ENCODE peak calls at places on chromosome 20, in five cellular contexts. C is CD8-positive, alpha-beta T cell; G is ascending aorta; H is tibial artery; E is DND-41. R is an unnamed sample.

GRCh38 chr20:3494218-3494617 is 23.4 kb downstream of the ATRN start:
- DNase-seq in H (no peak), G (no peak), E (no peak), C (no peak), R (peak; percentile 48)

GRCh38 chr20:49447946-49448809 is 34.3 kb downstream of the KCNB1 start:
- DNase-seq in G (peak; percentile 67), H (peak; percentile 67), C (no peak), E (no peak), R (no peak)

GRCh38 chr20:31849306-31849930 is 4.0 kb upstream of the FOXS1 start:
- DNase-seq in G (no peak), H (no peak), E (no peak), C (no peak), R (no peak)

GRCh38 chr20:63878855-63879254 is 13.8 kb downstream of the TPD52L2 start:
- DNase-seq in C (no peak), G (no peak), E (no peak), H (no peak), R (no peak)

GRCh38 chr20:13261460-13262301 is 40.6 kb downstream of the ISM1 start:
- DNase-seq in G (no peak), E (peak; percentile 69), C (peak; percentile 69), H (peak; percentile 45), R (peak; percentile 78)

GRCh38 chr20:32365560-32365959 is 7.4 kb downstream of the ASXL1 start:
- DNase-seq in E (no peak), C (no peak), G (no peak), H (no peak), R (no peak)

GRCh38 chr20:21047981-21048380 is 58.2 kb downstream of the LINC00237 start:
- DNase-seq in H (no peak), C (no peak), G (no peak), E (no peak), R (no peak)

GRCh38 chr20:64156136-64156885 is 7.9 kb upstream of the MYT1 start:
- DNase-seq in H (no peak), C (no peak), G (no peak), E (no peak), R (no peak)

GRCh38 chr20:49668181-49668877 is 45.3 kb downstream of the B4GALT5 start:
- DNase-seq in G (peak; percentile 72), C (peak; percentile 69), H (no peak), E (no peak), R (peak; percentile 56)

GRCh38 chr20:54188132-54188835 is 14.5 kb upstream of the CYP24A1 start:
- DNase-seq in E (no peak), C (no peak), H (no peak), G (no peak), R (no peak)

GRCh38 chr20:32112862-32113261 is 3.3 kb downstream of the TM9SF4 start:
- DNase-seq in E (no peak), H (peak; percentile 59), C (no peak), G (peak; percentile 69), R (no peak)

GRCh38 chr20:32880635-32881034 is 21.9 kb downstream of the EFCAB8 start:
- DNase-seq in H (no peak), G (no peak), C (no peak), E (no peak), R (no peak)

GRCh38 chr20:41172296-41173140 is 35.2 kb downstream of the PLCG1 start:
- DNase-seq in C (peak; percentile 5), H (peak; percentile 42), G (peak; percentile 69), E (no peak), R (no peak)

GRCh38 chr20:43006651-43007375 is 182.9 kb downstream of the PTPRT start:
- DNase-seq in H (no peak), G (no peak), C (no peak), E (no peak), R (peak; percentile 75)

GRCh38 chr20:39271205-39271604 is 309.1 kb downstream of the DHX35 start:
- DNase-seq in E (no peak), G (no peak), C (no peak), H (no peak), R (no peak)

GRCh38 chr20:43849496-43850197 is 65.0 kb upstream of the TOX2 start:
- DNase-seq in H (no peak), G (no peak), C (no peak), E (no peak), R (no peak)

GRCh38 chr20:5104479-5104878 is 15.3 kb downstream of the PCNA start:
- DNase-seq in C (no peak), G (no peak), H (no peak), E (no peak), R (no peak)

GRCh38 chr20:723756-724155 is 44.5 kb downstream of the SLC52A3 start:
- DNase-seq in C (no peak), G (no peak), E (no peak), H (no peak), R (no peak)

GRCh38 chr20:41507851-41508250 is 110.3 kb downstream of the CHD6 start:
- DNase-seq in C (no peak), G (no peak), E (no peak), H (no peak), R (no peak)

GRCh38 chr20:20637998-20638397 is 74.4 kb downstream of the RALGAPA2 start:
- DNase-seq in G (no peak), C (no peak), H (no peak), E (no peak), R (no peak)

GRCh38 chr20:31706607-31707257 is 15.9 kb downstream of the BCL2L1 start:
- DNase-seq in E (no peak), C (no peak), G (no peak), H (no peak), R (no peak)

GRCh38 chr20:43824699-43825402 is 89.8 kb upstream of the TOX2 start:
- DNase-seq in C (no peak), G (no peak), E (no peak), H (no peak), R (no peak)

GRCh38 chr20:52746768-52747167 is 225.4 kb upstream of the TSHZ2 start:
- DNase-seq in H (no peak), G (no peak), E (no peak), C (no peak), R (no peak)

GRCh38 chr20:12207875-12208274 is 290.2 kb downstream of the BTBD3 start:
- DNase-seq in E (peak; percentile 34), C (no peak), H (no peak), G (no peak), R (peak; percentile 57)

DNA sequence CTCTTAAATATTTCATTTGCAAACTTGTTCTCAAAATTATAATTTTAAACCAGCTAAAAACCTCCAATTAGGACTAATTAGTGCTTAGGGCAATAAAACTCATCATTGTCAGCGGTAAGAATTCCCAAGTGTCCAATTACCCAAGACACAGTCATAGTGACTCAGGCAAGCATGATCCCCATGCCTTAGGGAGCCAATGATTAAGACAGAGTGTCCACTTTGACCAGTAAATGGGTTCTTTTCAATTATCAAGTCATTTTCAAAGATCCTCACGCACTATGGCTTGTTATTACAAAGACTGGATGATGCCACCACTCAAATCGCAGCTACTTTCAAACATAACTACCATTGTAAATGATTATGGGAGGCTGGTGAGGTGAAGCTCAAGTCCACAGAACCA is 114.0 kb downstream of the BFSP1 start:
- DNase-seq in C (no peak), H (no peak), G (no peak), E (no peak), R (no peak)
- H3K4me1 ChIP-seq in C (no peaks in the 10 kb centered on the region), H (no peaks in the 10 kb centered on the region), G (no peaks in the 10 kb centered on the region), E (no peaks in the 10 kb centered on the region), R (no peaks in the 10 kb centered on the region)

DNA sequence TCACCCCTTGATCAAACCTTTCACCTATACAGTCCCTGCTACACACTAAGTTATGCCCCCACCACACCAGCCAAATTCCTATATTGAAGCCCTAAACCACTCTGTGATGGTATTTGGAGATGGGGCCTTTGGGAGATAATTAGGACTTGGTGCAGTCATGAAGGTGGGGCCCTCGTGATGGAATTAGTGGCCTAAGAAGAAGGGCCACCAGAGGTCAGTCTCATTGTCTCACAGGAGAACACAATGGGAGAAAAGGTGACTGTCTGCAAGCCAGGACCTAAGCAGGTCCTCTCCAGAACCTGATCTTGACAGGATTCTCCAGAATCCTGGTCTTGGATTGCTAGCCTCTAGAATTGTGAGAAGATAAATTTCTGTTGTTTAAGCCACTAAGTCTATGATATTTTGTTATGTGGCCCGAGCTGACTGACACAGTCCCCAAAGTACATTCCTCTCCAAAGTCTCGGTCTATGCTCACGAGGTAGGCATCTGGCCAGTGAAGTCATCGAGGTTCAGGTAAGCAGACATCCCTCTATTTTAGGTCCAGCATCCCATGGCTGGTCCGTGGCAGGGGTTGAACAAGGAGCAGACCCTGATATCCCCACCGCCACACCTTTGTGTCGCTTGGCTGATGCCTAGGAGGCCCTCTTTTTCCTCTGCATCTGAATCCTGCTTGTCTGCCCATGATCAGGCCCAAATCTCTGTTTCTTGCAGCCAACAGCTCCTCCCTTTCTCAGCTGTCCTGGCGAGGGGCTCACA is 138.9 kb downstream of the NFATC2 start:
- DNase-seq in C (no peak), H (no peak), E (no peak), G (no peak), R (no peak)
- H3K4me1 ChIP-seq in C (peaks cover 64% of the 10 kb centered on the region), H (no peaks in the 10 kb centered on the region), E (no peaks in the 10 kb centered on the region), G (no peaks in the 10 kb centered on the region), R (peaks cover 22% of the 10 kb centered on the region)

GRCh38 chr20:56689318-56689717 is 60.2 kb downstream of the TFAP2C start:
- DNase-seq in H (no peak), C (no peak), G (no peak), E (no peak), R (peak; percentile 29)

GRCh38 chr20:56687061-56687460 is 58.0 kb downstream of the TFAP2C start:
- DNase-seq in C (no peak), E (no peak), H (no peak), G (no peak), R (no peak)

GRCh38 chr20:56689852-56690485 is 60.9 kb downstream of the TFAP2C start:
- DNase-seq in E (no peak), G (no peak), C (no peak), H (no peak), R (no peak)

GRCh38 chr20:56685879-56686278 is 56.8 kb downstream of the TFAP2C start:
- DNase-seq in E (no peak), C (no peak), G (no peak), H (no peak), R (no peak)

GRCh38 chr20:56688106-56688505 is 59.0 kb downstream of the TFAP2C start:
- DNase-seq in H (no peak), E (no peak), C (no peak), G (no peak), R (no peak)
- H3K4me1 ChIP-seq in H (no peaks in the 10 kb centered on the region), E (no peaks in the 10 kb centered on the region), C (no peaks in the 10 kb centered on the region), G (no peaks in the 10 kb centered on the region), R (peaks cover 4% of the 10 kb centered on the region)

DNA sequence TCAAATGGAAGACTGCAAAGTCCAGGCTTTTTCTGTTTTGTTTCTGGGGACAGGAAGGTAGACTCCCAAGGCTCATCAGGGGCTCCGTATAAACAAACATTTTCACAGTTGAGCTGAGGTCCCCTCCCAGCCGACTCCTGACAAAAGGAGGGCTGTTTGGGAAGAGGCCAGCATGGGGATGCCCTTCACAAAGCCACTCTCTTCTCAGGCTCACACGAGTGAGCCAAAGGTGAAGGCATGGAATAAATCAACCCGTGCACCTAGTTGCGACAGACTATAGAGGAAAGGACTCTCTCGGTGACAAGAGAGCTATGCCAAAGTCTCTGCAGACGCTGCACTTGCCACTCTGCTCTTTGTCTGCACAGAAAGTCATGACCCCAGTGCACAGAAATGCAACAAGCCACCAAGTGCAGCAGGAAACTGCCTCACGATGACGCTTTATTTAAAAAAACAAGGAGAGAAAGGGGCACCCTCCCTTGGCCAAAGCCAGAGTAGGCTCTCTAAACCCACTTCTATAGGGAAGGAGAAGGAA is 21.1 kb downstream of the JAG1 start:
- DNase-seq in C (no peak), E (no peak), H (peak; percentile 36), G (no peak), R (no peak)
- H3K4me1 ChIP-seq in C (no peaks in the 10 kb centered on the region), E (peaks cover 3% of the 10 kb centered on the region), H (peaks cover 100% of the 10 kb centered on the region), G (peaks cover 94% of the 10 kb centered on the region), R (peaks cover 12% of the 10 kb centered on the region)